ENCODE peak calls at places on chromosomes 5 and 9, in six cellular contexts. W is Caco-2; Y is HEK293T; V is naive thymus-derived CD8-positive, alpha-beta T cell; E is astrocyte of the spinal cord; F is NCI-H2029 treated with DMSO at 0.1 percent for 48 hours. D is an unnamed sample.

GRCh38 chr5:145118109-145118508 is 717.0 kb downstream of the PRELID2 start:
- DNase-seq in W (no peak), Y (no peak), V (no peak), E (no peak), F (no peak), D (no peak)

GRCh38 chr5:54556136-54556535 is 38.6 kb downstream of the SNX18 start:
- DNase-seq in W (no peak), Y (no peak), V (no peak), E (peak), F (no peak), D (no peak)

GRCh38 chr5:170614071-170614490 is 110.3 kb downstream of the KCNIP1 start:
- DNase-seq in W (no peak), Y (no peak), V (no peak), E (no peak), F (no peak), D (no peak)

GRCh38 chr9:33374634-33375237 is 27.6 kb downstream of the AQP7 start:
- DNase-seq in W (peak), Y (peak), V (peak), E (peak), F (peak), D (peak)

GRCh38 chr5:98753507-98753906 is 20.0 kb upstream of the RGMB start:
- DNase-seq in W (no peak), Y (no peak), V (no peak), E (no peak), F (no peak), D (no peak)

GRCh38 chr9:124360277-124360676 is 55.0 kb downstream of the PSMB7 start:
- DNase-seq in W (no peak), Y (no peak), V (no peak), E (no peak), F (no peak), D (no peak)

GRCh38 chr9:76192013-76192412 is 202.2 kb downstream of the RFK start:
- DNase-seq in W (no peak), Y (no peak), V (no peak), E (no peak), F (no peak), D (no peak)

GRCh38 chr9:79390077-79390673 is 181.6 kb upstream of the TLE4 start:
- DNase-seq in W (no peak), Y (no peak), V (no peak), E (peak), F (no peak), D (no peak)

GRCh38 chr9:128863647-128864046 is 18.1 kb downstream of the KYAT1 start:
- DNase-seq in W (peak), Y (peak), V (peak), E (peak), F (no peak), D (peak)

GRCh38 chr9:113436753-113437515 is 26.4 kb downstream of the C9orf43 start:
- DNase-seq in W (peak), Y (no peak), V (no peak), E (peak), F (no peak), D (no peak)

GRCh38 chr5:143352691-143353090 is 50.8 kb downstream of the NR3C1 start:
- DNase-seq in W (no peak), Y (no peak), V (peak), E (no peak), F (no peak), D (peak)